ENCODE peak calls at places on chromosomes 3 and 15, in four cellular contexts. One of them, this sample, is unnamed.

GRCh38 chr3:116950302-116951055 is 240.9 kb downstream of the TUSC7 start:
- DNase-seq in GM12878: no peak
- DNase-seq in K562: no peak
- DNase-seq in WTC11: no peak
- DNase-seq in this sample: no peak

GRCh38 chr15:62453979-62454378 is 288.9 kb upstream of the C2CD4B start:
- DNase-seq in GM12878: no peak
- DNase-seq in K562: no peak
- DNase-seq in WTC11: no peak
- DNase-seq in this sample: no peak

GRCh38 chr3:123086110-123086642 is 19.4 kb downstream of the PDIA5 start:
- DNase-seq in GM12878: no peak
- DNase-seq in K562: no peak
- DNase-seq in WTC11: no peak
- DNase-seq in this sample: no peak

GRCh38 chr15:100715571-100716455 is 113.4 kb downstream of the ASB7 start:
- DNase-seq in GM12878: no peak
- DNase-seq in K562: no peak
- DNase-seq in WTC11: no peak
- DNase-seq in this sample: peak

GRCh38 chr3:108505811-108506210 is 4.6 kb downstream of the MYH15 start:
- DNase-seq in GM12878: no peak
- DNase-seq in K562: no peak
- DNase-seq in WTC11: no peak
- DNase-seq in this sample: no peak

GRCh38 chr3:13113346-13114335 is 40.4 kb upstream of the IQSEC1 start:
- DNase-seq in GM12878: no peak
- DNase-seq in K562: no peak
- DNase-seq in WTC11: no peak
- DNase-seq in this sample: no peak

GRCh38 chr15:83320404-83320803 is 35.9 kb upstream of the BNC1 start:
- DNase-seq in GM12878: no peak
- DNase-seq in K562: no peak
- DNase-seq in WTC11: no peak
- DNase-seq in this sample: no peak

GRCh38 chr3:12345141-12345561 is 56.3 kb downstream of the PPARG start:
- DNase-seq in GM12878: no peak
- DNase-seq in K562: no peak
- DNase-seq in WTC11: no peak
- DNase-seq in this sample: no peak

GRCh38 chr15:67825880-67826716 is 789 bp downstream of the SKOR1 start:
- DNase-seq in GM12878: no peak
- DNase-seq in K562: no peak
- DNase-seq in WTC11: peak
- DNase-seq in this sample: no peak

GRCh38 chr3:23017800-23018199 is 185.3 kb upstream of the UBE2E2 start:
- DNase-seq in GM12878: no peak
- DNase-seq in K562: no peak
- DNase-seq in WTC11: no peak
- DNase-seq in this sample: no peak

GRCh38 chr3:189772584-189772983 is 141.4 kb downstream of the TP63 start:
- DNase-seq in GM12878: no peak
- DNase-seq in K562: no peak
- DNase-seq in WTC11: no peak
- DNase-seq in this sample: no peak

GRCh38 chr3:118782755-118783202 is 251.9 kb downstream of the IGSF11 start:
- DNase-seq in GM12878: peak
- DNase-seq in K562: no peak
- DNase-seq in WTC11: no peak
- DNase-seq in this sample: no peak

GRCh38 chr3:139610886-139611285 is 66.9 kb downstream of the NMNAT3 start:
- DNase-seq in GM12878: no peak
- DNase-seq in K562: no peak
- DNase-seq in WTC11: no peak
- DNase-seq in this sample: no peak

GRCh38 chr15:73856458-73857192 is 16.7 kb upstream of the TBC1D21 start:
- DNase-seq in GM12878: no peak
- DNase-seq in K562: no peak
- DNase-seq in WTC11: no peak
- DNase-seq in this sample: no peak

GRCh38 chr3:145531548-145531947 is 629.4 kb downstream of the PLOD2 start:
- DNase-seq in GM12878: no peak
- DNase-seq in K562: no peak
- DNase-seq in WTC11: no peak
- DNase-seq in this sample: no peak

GRCh38 chr3:116863842-116864626 is 154.5 kb downstream of the TUSC7 start:
- DNase-seq in GM12878: peak
- DNase-seq in K562: no peak
- DNase-seq in WTC11: peak
- DNase-seq in this sample: peak

GRCh38 chr3:162287600-162287999 is 791.0 kb downstream of the OTOL1 start:
- DNase-seq in GM12878: no peak
- DNase-seq in K562: no peak
- DNase-seq in WTC11: no peak
- DNase-seq in this sample: no peak

GRCh38 chr3:167110906-167111305 is 269.2 kb downstream of the ZBBX start:
- DNase-seq in GM12878: no peak
- DNase-seq in K562: no peak
- DNase-seq in WTC11: no peak
- DNase-seq in this sample: no peak

GRCh38 chr3:116607205-116607604 is 102.4 kb upstream of the TUSC7 start:
- DNase-seq in GM12878: no peak
- DNase-seq in K562: no peak
- DNase-seq in WTC11: no peak
- DNase-seq in this sample: no peak

GRCh38 chr15:76866716-76867321 is 38.3 kb downstream of the SCAPER start:
- DNase-seq in GM12878: no peak
- DNase-seq in K562: peak
- DNase-seq in WTC11: no peak
- DNase-seq in this sample: peak

GRCh38 chr15:90219421-90220141 is 14.2 kb downstream of the CIB1 start:
- DNase-seq in GM12878: no peak
- DNase-seq in K562: peak
- DNase-seq in WTC11: peak
- DNase-seq in this sample: no peak

GRCh38 chr15:90217671-90218394 is 15.9 kb downstream of the CIB1 start:
- DNase-seq in GM12878: no peak
- DNase-seq in K562: no peak
- DNase-seq in WTC11: no peak
- DNase-seq in this sample: no peak

GRCh38 chr15:90223441-90224165 is 10.1 kb downstream of the CIB1 start:
- DNase-seq in GM12878: no peak
- DNase-seq in K562: no peak
- DNase-seq in WTC11: no peak
- DNase-seq in this sample: no peak

GRCh38 chr15:90222538-90222937 is 11.2 kb downstream of the CIB1 start:
- DNase-seq in GM12878: no peak
- DNase-seq in K562: no peak
- DNase-seq in WTC11: no peak
- DNase-seq in this sample: no peak

GRCh38 chr15:90221251-90221900 is 12.4 kb downstream of the CIB1 start:
- DNase-seq in GM12878: no peak
- DNase-seq in K562: peak
- DNase-seq in WTC11: peak
- DNase-seq in this sample: peak
- TF ChIP-seq NR2C2 in GM12878: no peak
- TF ChIP-seq NR2C2 in K562: no peak
- TF ChIP-seq NR2C2 in WTC11: no peak
- TF ChIP-seq NR2C2 in this sample: no peak

GRCh38 chr3:72270730-72271129 is 485.8 kb upstream of the PROK2 start:
- DNase-seq in GM12878: no peak
- DNase-seq in K562: no peak
- DNase-seq in WTC11: no peak
- DNase-seq in this sample: no peak

GRCh38 chr3:72271923-72272322 is 487.0 kb upstream of the PROK2 start:
- DNase-seq in GM12878: no peak
- DNase-seq in K562: no peak
- DNase-seq in WTC11: no peak
- DNase-seq in this sample: no peak

GRCh38 chr3:72271215-72271614 is 486.3 kb upstream of the PROK2 start:
- DNase-seq in GM12878: no peak
- DNase-seq in K562: no peak
- DNase-seq in WTC11: no peak
- DNase-seq in this sample: no peak

GRCh38 chr3:72272356-72272755 is 487.4 kb upstream of the PROK2 start:
- DNase-seq in GM12878: no peak
- DNase-seq in K562: no peak
- DNase-seq in WTC11: no peak
- DNase-seq in this sample: no peak

GRCh38 chr3:72270072-72270611 is 485.2 kb upstream of the PROK2 start:
- DNase-seq in GM12878: no peak
- DNase-seq in K562: peak
- DNase-seq in WTC11: no peak
- DNase-seq in this sample: peak
- TF ChIP-seq NR2C2 in GM12878: no peak
- TF ChIP-seq NR2C2 in K562: no peak
- TF ChIP-seq NR2C2 in WTC11: no peak
- TF ChIP-seq NR2C2 in this sample: peak

DNA sequence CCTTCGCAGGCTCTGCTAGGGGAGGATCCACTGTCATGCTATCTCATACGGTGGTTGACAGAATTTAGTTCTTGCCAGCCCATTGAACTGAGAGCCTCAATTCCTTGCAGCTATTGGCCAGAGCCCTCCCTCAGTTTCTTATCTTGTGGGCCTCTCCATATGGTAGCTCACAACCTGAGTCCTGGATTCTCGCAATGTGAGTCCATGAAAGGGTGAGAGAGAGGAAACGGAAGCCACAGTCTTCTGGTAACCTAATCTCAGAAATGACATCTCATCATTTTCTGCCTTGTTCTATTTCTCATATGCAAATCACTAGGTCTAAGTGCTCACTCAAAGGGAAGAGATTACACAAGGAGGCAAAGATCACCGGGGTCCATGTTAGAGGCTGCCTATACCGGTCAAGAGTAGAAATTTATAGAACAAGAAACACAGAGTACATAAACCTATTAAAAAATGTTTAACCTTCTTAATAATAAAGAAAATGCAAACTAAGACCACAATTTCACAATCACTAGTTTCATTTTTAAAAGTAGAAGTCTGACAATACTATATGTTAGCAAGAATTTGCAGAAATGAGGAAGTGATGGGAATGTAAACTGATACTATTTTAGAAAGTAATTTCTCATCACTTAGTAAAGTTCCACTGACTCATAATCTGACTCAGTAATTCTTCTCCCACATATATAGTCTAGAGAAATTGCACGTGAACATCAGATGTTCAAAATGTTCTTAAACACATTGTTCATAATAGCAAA is 378.4 kb upstream of the AGTR1 start:
- DNase-seq in GM12878: peak
- DNase-seq in K562: no peak
- DNase-seq in WTC11: no peak
- DNase-seq in this sample: no peak
- TF ChIP-seq NR2C2 in GM12878: no peak
- TF ChIP-seq NR2C2 in K562: no peak
- TF ChIP-seq NR2C2 in WTC11: no peak
- TF ChIP-seq NR2C2 in this sample: no peak

GRCh38 chr3:14142567-14143270 is 17.9 kb downstream of the TMEM43 start:
- DNase-seq in GM12878: no peak
- DNase-seq in K562: no peak
- DNase-seq in WTC11: peak
- DNase-seq in this sample: no peak
- TF ChIP-seq NR2C2 in GM12878: no peak
- TF ChIP-seq NR2C2 in K562: no peak
- TF ChIP-seq NR2C2 in WTC11: no peak
- TF ChIP-seq NR2C2 in this sample: no peak

DNA sequence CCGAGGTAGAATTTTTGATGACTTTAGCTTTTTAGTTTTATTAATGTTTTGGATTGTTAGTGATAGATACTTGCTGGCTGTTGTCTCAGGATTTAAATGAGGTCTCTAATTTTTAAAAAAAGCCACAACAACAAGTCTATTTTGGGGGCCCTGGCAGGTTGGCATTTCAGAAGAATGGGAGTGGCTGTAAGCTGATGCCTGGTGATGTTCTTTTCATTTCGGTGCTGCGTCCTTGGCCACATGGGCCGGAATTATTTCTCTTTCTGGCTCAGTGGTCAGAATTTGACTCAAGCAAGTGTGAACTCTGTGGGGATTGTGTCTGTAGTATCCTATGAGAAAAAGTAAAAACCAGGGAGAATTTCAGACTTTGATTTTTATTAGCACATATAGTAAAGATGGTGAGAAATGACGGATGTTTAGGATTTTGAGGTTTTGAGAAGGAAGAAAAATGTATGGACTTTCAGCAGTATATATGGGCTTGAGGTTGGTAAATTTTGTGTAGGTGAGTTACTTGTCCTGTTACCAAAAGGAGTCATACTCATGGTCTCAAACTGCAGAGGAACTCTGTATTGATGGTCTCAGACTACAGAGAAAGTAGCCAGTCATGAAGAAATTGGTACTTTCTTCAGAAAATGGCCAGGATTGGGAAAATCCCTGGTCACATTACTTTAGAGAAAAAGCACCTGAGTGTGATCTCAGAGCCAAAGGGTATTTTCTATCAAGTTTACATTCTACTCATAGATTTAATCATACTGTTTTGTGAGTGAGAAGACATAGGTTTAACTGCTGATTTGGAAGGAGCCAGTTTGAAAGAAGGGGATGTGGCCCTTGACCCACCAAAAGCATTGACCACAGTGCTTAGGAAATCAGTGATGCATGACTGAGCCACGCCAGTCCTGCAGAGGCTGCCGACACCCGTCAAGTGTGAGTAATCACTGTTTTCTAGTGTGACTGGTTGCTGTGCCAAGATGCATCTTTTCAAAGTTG is 203.3 kb downstream of the AKAP13 start:
- DNase-seq in GM12878: peak
- DNase-seq in K562: no peak
- DNase-seq in WTC11: no peak
- DNase-seq in this sample: no peak
- TF ChIP-seq NR2C2 in GM12878: no peak
- TF ChIP-seq NR2C2 in K562: no peak
- TF ChIP-seq NR2C2 in WTC11: no peak
- TF ChIP-seq NR2C2 in this sample: no peak

GRCh38 chr15:41935566-41936020 is 36.8 kb downstream of the EHD4 start:
- DNase-seq in GM12878: no peak
- DNase-seq in K562: no peak
- DNase-seq in WTC11: no peak
- DNase-seq in this sample: no peak
- TF ChIP-seq NR2C2 in GM12878: no peak
- TF ChIP-seq NR2C2 in K562: no peak
- TF ChIP-seq NR2C2 in WTC11: no peak
- TF ChIP-seq NR2C2 in this sample: no peak